ENCODE peak calls at places on chromosomes 13 and 19, in seven cellular contexts. S is activated CD8-positive, alpha-beta memory T cell treated with anti-CD3 and anti-CD28 coated beads, Interleukin-2, amount 10 ng/mL, durations not matched to agents 7 days and 5 days; H is omental fat pad; X is HEK293T; E is GM03348; J is memory B cell; Y is NCI-H526 treated with DMSO at 0.1 percent for 48 hours. B is an unnamed sample.

GRCh38 chr13:97165527-97166425 is 56.4 kb upstream of the MBNL2 start:
- DNase-seq in H (no peak), Y (peak; percentile 32), E (no peak), S (no peak), X (no peak), J (no peak), B (no peak)

GRCh38 chr19:41754596-41754995 is 734 bp upstream of the CEACAM6 start:
- DNase-seq in S (no peak), H (no peak), E (no peak), Y (no peak), X (no peak), J (no peak), B (no peak)

GRCh38 chr13:92054389-92054788 is 656.0 kb downstream of the GPC5 start:
- DNase-seq in J (no peak), S (no peak), E (no peak), X (no peak), Y (no peak), H (no peak), B (no peak)

GRCh38 chr13:52984881-52985363 is 43.7 kb upstream of the OLFM4 start:
- DNase-seq in S (no peak), H (no peak), E (no peak), X (no peak), Y (no peak), J (no peak), B (no peak)

GRCh38 chr13:105642511-105642958 is 892.9 kb downstream of the EFNB2 start:
- DNase-seq in E (no peak), H (no peak), S (no peak), Y (no peak), J (no peak), X (no peak), B (no peak)

GRCh38 chr19:38210458-38210987 is 13.5 kb downstream of the DPF1 start:
- DNase-seq in X (no peak), J (no peak), Y (peak; percentile 31), S (no peak), H (no peak), E (peak; percentile 42), B (no peak)

GRCh38 chr19:29662604-29663404 is 2.5 kb upstream of the PLEKHF1 start:
- DNase-seq in H (peak; percentile 45), Y (no peak), S (no peak), J (no peak), E (peak; percentile 94), X (no peak), B (peak; percentile 76)

GRCh38 chr19:27676334-27676733 is 1536.6 kb downstream of the UQCRFS1 start:
- DNase-seq in X (no peak), J (no peak), S (no peak), E (no peak), Y (no peak), H (no peak), B (no peak)

GRCh38 chr19:10006335-10006708 is 4.0 kb downstream of the COL5A3 start:
- DNase-seq in J (no peak), S (no peak), E (peak; percentile 72), H (no peak), Y (no peak), X (no peak), B (no peak)

GRCh38 chr19:49666120-49666444 is 349 bp downstream of the BCL2L12 start:
- DNase-seq in E (no peak), H (no peak), S (no peak), X (no peak), Y (no peak), J (no peak), B (no peak)

GRCh38 chr13:21344662-21345176 is 114.4 kb downstream of the ZDHHC20 start:
- DNase-seq in S (peak; percentile 80), H (no peak), X (no peak), Y (no peak), E (no peak), J (no peak), B (no peak)

GRCh38 chr19:56543776-56544175 is 5.0 kb downstream of the ZFP28 start:
- DNase-seq in X (no peak), Y (no peak), H (no peak), J (no peak), E (no peak), S (no peak), B (no peak)

GRCh38 chr19:39246951-39247669 is 1.5 kb downstream of the IFNL4 start:
- DNase-seq in Y (peak; percentile 4), J (no peak), E (no peak), H (no peak), S (peak; percentile 47), X (no peak), B (no peak)

GRCh38 chr13:31119966-31120733 is 41.6 kb downstream of the HSPH1 start:
- DNase-seq in X (no peak), Y (peak; percentile 52), S (no peak), H (no peak), E (no peak), J (no peak), B (no peak)

GRCh38 chr13:75458696-75459422 is 23.1 kb downstream of the TBC1D4 start:
- DNase-seq in Y (no peak), J (no peak), H (no peak), E (no peak), X (no peak), S (no peak), B (peak; percentile 68)

GRCh38 chr13:96243371-96243770 is 153.5 kb downstream of the HS6ST3 start:
- DNase-seq in X (no peak), E (no peak), Y (no peak), J (no peak), S (no peak), H (no peak), B (no peak)

GRCh38 chr13:75195479-75196111 is 286.4 kb downstream of the TBC1D4 start:
- DNase-seq in X (no peak), J (no peak), E (no peak), H (no peak), S (no peak), Y (no peak), B (no peak)

GRCh38 chr19:54074851-54075250 is 6.3 kb downstream of the TARM1 start:
- DNase-seq in Y (no peak), S (no peak), J (no peak), H (no peak), X (no peak), E (no peak), B (no peak)

GRCh38 chr13:40148742-40149141 is 493.3 kb downstream of the COG6 start:
- DNase-seq in X (no peak), H (no peak), E (no peak), Y (no peak), J (no peak), S (no peak), B (no peak)

GRCh38 chr13:22848539-22849052 is 332.2 kb upstream of the SGCG start:
- DNase-seq in Y (no peak), S (no peak), X (no peak), J (no peak), H (no peak), E (no peak), B (peak; percentile 26)

GRCh38 chr19:41350735-41351338 is 2.9 kb downstream of the TGFB1 start:
- DNase-seq in E (peak; percentile 45), X (no peak), S (no peak), Y (no peak), H (no peak), J (no peak), B (no peak)

GRCh38 chr19:33064778-33065550 is at the start of gene RHPN2:
- DNase-seq in X (peak; percentile 90), Y (peak; percentile 76), S (peak; percentile 65), H (no peak), E (peak; percentile 96), J (peak; percentile 28), B (peak; percentile 74)

GRCh38 chr13:24905242-24905641 is 141.3 kb downstream of the RNF17 start:
- DNase-seq in X (no peak), J (no peak), H (no peak), S (no peak), E (peak; percentile 23), Y (no peak), B (no peak)

GRCh38 chr19:1514986-1515721 is 2.3 kb upstream of the ADAMTSL5 start:
- DNase-seq in S (no peak), E (no peak), J (no peak), H (no peak), X (no peak), Y (no peak), B (no peak)

GRCh38 chr13:49869514-49869913 is 66.6 kb downstream of the SPRYD7 start:
- DNase-seq in S (no peak), X (peak; percentile 52), H (no peak), Y (no peak), E (peak; percentile 19), J (no peak), B (no peak)

B was measured in pancreas.